ENCODE peak calls at places on chromosome 19, in eight cellular contexts. J, B, K, Z, T, E, D and H are unnamed samples.
A peak's percentile ranks its signal among the peaks of the same experiment; 100 is the strongest.

GRCh38 chr19:952680-953500 is 27.1 kb downstream of the ARID3A start:
- DNase-seq in J (no peak), B (peak; percentile 68), K (no peak), Z (no peak), T (no peak), E (no peak), D (no peak), H (peak; percentile 27)

GRCh38 chr19:49133621-49134454 is 14.5 kb downstream of the PPFIA3 start:
- DNase-seq in J (peak; percentile 90), B (peak; percentile 85), K (no peak), Z (peak; percentile 90), T (no peak), E (no peak), D (no peak), H (peak; percentile 71)

GRCh38 chr19:4598712-4599111 is 39.2 kb upstream of the SEMA6B start:
- DNase-seq in J (no peak), B (no peak), K (no peak), Z (peak; percentile 62), T (no peak), E (no peak), D (no peak), H (no peak)

GRCh38 chr19:52734340-52734892 is 428 bp downstream of the ZNF611 start:
- DNase-seq in J (peak; percentile 25), B (peak; percentile 15), K (peak; percentile 82), Z (no peak), T (no peak), E (no peak), D (no peak), H (peak; percentile 12)

GRCh38 chr19:50332264-50333038 is 3.3 kb upstream of the KCNC3 start:
- DNase-seq in J (no peak), B (no peak), K (peak; percentile 71), Z (peak; percentile 66), T (no peak), E (no peak), D (peak; percentile 59), H (no peak)

GRCh38 chr19:48636859-48637448 is at the start of gene DBP:
- DNase-seq in J (peak; percentile 45), B (peak; percentile 62), K (peak; percentile 93), Z (peak; percentile 74), T (no peak), E (no peak), D (peak; percentile 72), H (no peak)

GRCh38 chr19:1313695-1314613 is 28.3 kb downstream of the EFNA2 start:
- DNase-seq in J (no peak), B (no peak), K (no peak), Z (no peak), T (no peak), E (no peak), D (no peak), H (no peak)

GRCh38 chr19:38543807-38544568 is 73.8 kb downstream of the MAP4K1 start:
- DNase-seq in J (peak; percentile 39), B (peak; percentile 42), K (no peak), Z (no peak), T (peak; percentile 64), E (no peak), D (peak; percentile 66), H (no peak)

GRCh38 chr19:43634516-43634876 is 5.2 kb downstream of the CADM4 start:
- DNase-seq in J (no peak), B (no peak), K (no peak), Z (peak; percentile 53), T (no peak), E (no peak), D (peak; percentile 53), H (no peak)

GRCh38 chr19:2719910-2720776 is 1.0 kb downstream of the DIRAS1 start:
- DNase-seq in J (no peak), B (no peak), K (peak; percentile 71), Z (peak; percentile 76), T (no peak), E (no peak), D (no peak), H (no peak)

GRCh38 chr19:11964858-11965645 is at the start of gene ZNF763:
- DNase-seq in J (peak; percentile 96), B (peak; percentile 98), K (peak; percentile 98), Z (peak; percentile 96), T (peak; percentile 79), E (peak; percentile 99), D (peak; percentile 93), H (peak; percentile 95)

GRCh38 chr19:55027472-55028337 is 10.4 kb downstream of the GP6 start:
- DNase-seq in J (no peak), B (no peak), K (no peak), Z (no peak), T (no peak), E (no peak), D (no peak), H (no peak)

GRCh38 chr19:46068345-46069258 is 27.8 kb upstream of the IGFL4 start:
- DNase-seq in J (no peak), B (peak; percentile 33), K (no peak), Z (no peak), T (no peak), E (no peak), D (peak; percentile 64), H (no peak)

GRCh38 chr19:6030214-6030507 is 52.2 kb upstream of the RANBP3 start:
- DNase-seq in J (no peak), B (no peak), K (no peak), Z (no peak), T (no peak), E (no peak), D (no peak), H (no peak)

GRCh38 chr19:35279985-35280821 is 2.1 kb upstream of the HAMP start:
- DNase-seq in J (no peak), B (no peak), K (no peak), Z (no peak), T (peak; percentile 28), E (no peak), D (no peak), H (no peak)

GRCh38 chr19:29530549-29531457 is 5.0 kb downstream of the VSTM2B start:
- DNase-seq in J (no peak), B (no peak), K (peak; percentile 51), Z (no peak), T (no peak), E (no peak), D (no peak), H (no peak)

GRCh38 chr19:57171551-57172081 is 4.3 kb upstream of the DUXA start:
- DNase-seq in J (no peak), B (peak; percentile 10), K (peak; percentile 77), Z (peak; percentile 42), T (no peak), E (no peak), D (peak; percentile 34), H (peak; percentile 10)

GRCh38 chr19:31725051-31725450 is 375.8 kb upstream of the TSHZ3 start:
- DNase-seq in J (no peak), B (no peak), K (no peak), Z (no peak), T (no peak), E (no peak), D (no peak), H (no peak)

GRCh38 chr19:17209126-17210036 is 5.8 kb upstream of the USE1 start:
- DNase-seq in J (peak; percentile 30), B (peak; percentile 69), K (peak; percentile 78), Z (peak; percentile 100), T (no peak), E (no peak), D (no peak), H (no peak)

GRCh38 chr19:10677796-10678195 is 23.4 kb upstream of the QTRT1 start:
- DNase-seq in J (peak; percentile 82), B (no peak), K (no peak), Z (no peak), T (no peak), E (no peak), D (no peak), H (peak; percentile 65)

GRCh38 chr19:10678813-10679212 is 22.4 kb upstream of the QTRT1 start:
- DNase-seq in J (no peak), B (no peak), K (no peak), Z (no peak), T (no peak), E (no peak), D (no peak), H (no peak)

GRCh38 chr19:10680545-10681135 is 20.6 kb upstream of the QTRT1 start:
- DNase-seq in J (no peak), B (no peak), K (no peak), Z (no peak), T (no peak), E (no peak), D (no peak), H (no peak)

GRCh38 chr19:10681658-10682057 is 19.6 kb upstream of the QTRT1 start:
- DNase-seq in J (no peak), B (no peak), K (no peak), Z (no peak), T (no peak), E (no peak), D (no peak), H (no peak)

GRCh38 chr19:10679743-10680142 is 21.5 kb upstream of the QTRT1 start:
- DNase-seq in J (no peak), B (no peak), K (no peak), Z (no peak), T (no peak), E (no peak), D (no peak), H (no peak)
- H3K36me3 ChIP-seq in J (peaks cover 93% of the 10 kb centered on the region), B (peaks cover 87% of the 10 kb centered on the region), K (peaks cover 100% of the 10 kb centered on the region), Z (peaks cover 91% of the 10 kb centered on the region), T (peaks cover 68% of the 10 kb centered on the region), E (peaks cover 86% of the 10 kb centered on the region), D (peaks cover 53% of the 10 kb centered on the region), H (peaks cover 47% of the 10 kb centered on the region)

GRCh38 chr19:40416918-40417713 is 3.9 kb upstream of the PRX start:
- DNase-seq in J (peak; percentile 44), B (peak; percentile 60), K (peak; percentile 85), Z (no peak), T (no peak), E (no peak), D (peak; percentile 71), H (no peak)
- TF ChIP-seq POLR2AphosphoS5 in J (peak; percentile 34), B (peak; percentile 59), K (peak; percentile 95), Z (no peak), T (no peak), E (peak; percentile 84), D (peak; percentile 47), H (peak; percentile 50)

DNA sequence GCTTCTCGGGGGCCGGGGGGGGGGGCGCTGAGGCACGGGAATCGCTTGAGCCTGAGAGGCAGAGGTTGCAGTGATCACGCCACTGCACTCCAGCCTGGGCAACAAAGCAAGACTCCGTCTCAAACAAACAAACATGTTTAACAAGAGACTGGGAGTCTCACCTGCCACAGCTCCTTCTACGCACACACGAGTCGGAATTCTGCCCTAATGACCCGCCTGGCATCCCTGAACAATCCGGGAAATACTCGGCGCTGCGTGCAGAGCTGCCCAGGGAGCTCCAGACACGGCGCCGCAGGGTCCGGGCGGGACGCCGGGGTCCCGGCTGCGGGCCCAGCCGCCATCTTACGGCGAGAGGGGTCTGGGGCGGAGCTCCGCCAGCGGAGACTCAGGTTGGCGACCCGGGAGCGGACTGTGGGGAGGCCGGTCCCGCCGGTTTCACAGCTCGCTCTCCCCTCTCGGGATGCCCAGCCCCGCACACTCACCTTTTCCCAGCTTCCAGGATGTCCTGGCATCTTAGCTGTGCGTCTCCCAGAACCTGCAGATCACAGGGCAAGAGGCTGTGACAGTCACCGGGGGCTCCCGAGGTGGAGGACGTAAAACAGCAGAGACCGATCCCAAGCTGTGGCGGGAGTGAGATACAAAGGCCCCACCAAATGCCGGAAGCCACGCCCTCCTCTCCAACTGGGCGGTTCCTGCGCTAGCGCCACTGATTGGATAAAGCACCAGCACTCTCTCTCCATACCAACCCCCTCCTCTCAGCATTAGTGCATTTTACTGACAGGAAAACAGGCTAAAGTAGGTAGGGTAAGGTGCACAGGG is 23.6 kb upstream of the ZNF724 start:
- DNase-seq in J (peak; percentile 93), B (peak; percentile 96), K (peak; percentile 95), Z (peak; percentile 96), T (peak; percentile 81), E (peak; percentile 98), D (peak; percentile 91), H (peak; percentile 95)
- TF ChIP-seq POLR2A in J (peak; percentile 20), B (peak; percentile 87), K (peak; percentile 13), Z (peak; percentile 99), T (peak; percentile 92), E (peak; percentile 15), D (peak; percentile 71), H (peak; percentile 91)

GRCh38 chr19:19524053-19524452 is 4.7 kb upstream of the YJEFN3 start:
- DNase-seq in J (no peak), B (no peak), K (no peak), Z (no peak), T (no peak), E (no peak), D (no peak), H (no peak)
- H3K36me3 ChIP-seq in J (peaks cover 75% of the 10 kb centered on the region), B (no peaks in the 10 kb centered on the region), K (peaks cover 90% of the 10 kb centered on the region), Z (peaks cover 21% of the 10 kb centered on the region), T (peaks cover 9% of the 10 kb centered on the region), E (peaks cover 55% of the 10 kb centered on the region), D (peaks cover 4% of the 10 kb centered on the region), H (no peaks in the 10 kb centered on the region)